ENCODE peak calls at places on chromosomes 6 and 20, in nine cellular contexts. One of them, this sample, is unnamed.

GRCh38 chr20:12847862-12848261 is 160.9 kb upstream of the SPTLC3 start:
- DNase-seq in pancreas: no peak
- DNase-seq in cardiac fibroblast: peak; percentile 7
- DNase-seq in tibial nerve: no peak
- DNase-seq in adrenal gland: no peak
- DNase-seq in fibroblast of lung: no peak
- DNase-seq in tibial artery: no peak
- DNase-seq in thoracic aorta: no peak
- DNase-seq in BJ: no peak
- DNase-seq in this sample: no peak

GRCh38 chr6:115729036-115729435 is 331.7 kb downstream of the FRK start:
- DNase-seq in cardiac fibroblast: no peak
- DNase-seq in tibial artery: no peak
- DNase-seq in tibial nerve: no peak
- DNase-seq in pancreas: no peak
- DNase-seq in adrenal gland: no peak
- DNase-seq in BJ: no peak
- DNase-seq in thoracic aorta: no peak
- DNase-seq in fibroblast of lung: no peak
- DNase-seq in this sample: no peak

GRCh38 chr6:111918825-111919224 is 45.6 kb upstream of the FYN start:
- DNase-seq in tibial artery: no peak
- DNase-seq in pancreas: no peak
- DNase-seq in adrenal gland: no peak
- DNase-seq in tibial nerve: no peak
- DNase-seq in BJ: no peak
- DNase-seq in fibroblast of lung: peak; percentile 60
- DNase-seq in cardiac fibroblast: peak; percentile 50
- DNase-seq in thoracic aorta: no peak
- DNase-seq in this sample: no peak

GRCh38 chr6:131885237-131885636 is 65.9 kb downstream of the CCN2 start:
- DNase-seq in cardiac fibroblast: no peak
- DNase-seq in tibial artery: no peak
- DNase-seq in thoracic aorta: no peak
- DNase-seq in pancreas: no peak
- DNase-seq in BJ: no peak
- DNase-seq in tibial nerve: no peak
- DNase-seq in fibroblast of lung: no peak
- DNase-seq in adrenal gland: no peak
- DNase-seq in this sample: no peak

GRCh38 chr6:139165324-139165723 is 30.4 kb downstream of the HECA start:
- DNase-seq in pancreas: no peak
- DNase-seq in tibial artery: no peak
- DNase-seq in thoracic aorta: no peak
- DNase-seq in tibial nerve: no peak
- DNase-seq in BJ: no peak
- DNase-seq in fibroblast of lung: no peak
- DNase-seq in cardiac fibroblast: no peak
- DNase-seq in adrenal gland: no peak
- DNase-seq in this sample: no peak

GRCh38 chr20:44026932-44027685 is 112.5 kb downstream of the TOX2 start:
- DNase-seq in pancreas: no peak
- DNase-seq in BJ: no peak
- DNase-seq in thoracic aorta: no peak
- DNase-seq in cardiac fibroblast: no peak
- DNase-seq in fibroblast of lung: no peak
- DNase-seq in adrenal gland: no peak
- DNase-seq in tibial nerve: no peak
- DNase-seq in tibial artery: no peak
- DNase-seq in this sample: no peak

GRCh38 chr6:85674604-85675003 is 31.9 kb upstream of the SYNCRIP start:
- DNase-seq in pancreas: no peak
- DNase-seq in tibial nerve: no peak
- DNase-seq in tibial artery: no peak
- DNase-seq in adrenal gland: no peak
- DNase-seq in cardiac fibroblast: no peak
- DNase-seq in thoracic aorta: no peak
- DNase-seq in fibroblast of lung: peak; percentile 8
- DNase-seq in BJ: no peak
- DNase-seq in this sample: no peak

GRCh38 chr6:40347571-40348011 is 239.6 kb downstream of the LRFN2 start:
- DNase-seq in adrenal gland: peak; percentile 52
- DNase-seq in cardiac fibroblast: no peak
- DNase-seq in tibial nerve: no peak
- DNase-seq in thoracic aorta: no peak
- DNase-seq in BJ: no peak
- DNase-seq in fibroblast of lung: no peak
- DNase-seq in pancreas: no peak
- DNase-seq in tibial artery: no peak
- DNase-seq in this sample: no peak

GRCh38 chr20:51810155-51811039 is 8.1 kb upstream of the SALL4 start:
- DNase-seq in cardiac fibroblast: no peak
- DNase-seq in tibial artery: no peak
- DNase-seq in pancreas: no peak
- DNase-seq in fibroblast of lung: no peak
- DNase-seq in thoracic aorta: no peak
- DNase-seq in tibial nerve: no peak
- DNase-seq in adrenal gland: no peak
- DNase-seq in BJ: no peak
- DNase-seq in this sample: no peak

GRCh38 chr6:31633447-31633846 is 12.9 kb downstream of the PRRC2A start:
- DNase-seq in pancreas: no peak
- DNase-seq in fibroblast of lung: no peak
- DNase-seq in tibial nerve: no peak
- DNase-seq in thoracic aorta: no peak
- DNase-seq in tibial artery: no peak
- DNase-seq in adrenal gland: no peak
- DNase-seq in cardiac fibroblast: no peak
- DNase-seq in BJ: no peak
- DNase-seq in this sample: no peak

GRCh38 chr20:20009784-20010253 is 7.3 kb upstream of the NAA20 start:
- DNase-seq in pancreas: no peak
- DNase-seq in BJ: no peak
- DNase-seq in adrenal gland: peak; percentile 60
- DNase-seq in cardiac fibroblast: no peak
- DNase-seq in fibroblast of lung: no peak
- DNase-seq in tibial artery: no peak
- DNase-seq in thoracic aorta: no peak
- DNase-seq in tibial nerve: no peak
- DNase-seq in this sample: no peak

GRCh38 chr6:3228791-3229565 is 1.5 kb upstream of the TUBB2B start:
- DNase-seq in tibial artery: peak; percentile 64
- DNase-seq in thoracic aorta: no peak
- DNase-seq in cardiac fibroblast: peak; percentile 31
- DNase-seq in pancreas: no peak
- DNase-seq in BJ: no peak
- DNase-seq in fibroblast of lung: no peak
- DNase-seq in adrenal gland: no peak
- DNase-seq in tibial nerve: no peak
- DNase-seq in this sample: no peak

GRCh38 chr20:51525241-51526104 is 17.0 kb downstream of the NFATC2 start:
- DNase-seq in pancreas: no peak
- DNase-seq in tibial artery: no peak
- DNase-seq in fibroblast of lung: no peak
- DNase-seq in thoracic aorta: no peak
- DNase-seq in BJ: no peak
- DNase-seq in cardiac fibroblast: no peak
- DNase-seq in adrenal gland: no peak
- DNase-seq in tibial nerve: no peak
- DNase-seq in this sample: no peak

GRCh38 chr6:42197574-42198362 is 3.0 kb upstream of the GUCA1B start:
- DNase-seq in pancreas: no peak
- DNase-seq in fibroblast of lung: peak; percentile 82
- DNase-seq in cardiac fibroblast: peak; percentile 72
- DNase-seq in BJ: peak; percentile 57
- DNase-seq in thoracic aorta: no peak
- DNase-seq in tibial artery: no peak
- DNase-seq in tibial nerve: no peak
- DNase-seq in adrenal gland: no peak
- DNase-seq in this sample: peak; percentile 27

GRCh38 chr6:31901415-31901952 is 402 bp downstream of the ZBTB12 start:
- DNase-seq in adrenal gland: peak; percentile 83
- DNase-seq in pancreas: peak; percentile 74
- DNase-seq in tibial artery: peak; percentile 84
- DNase-seq in thoracic aorta: no peak
- DNase-seq in BJ: no peak
- DNase-seq in tibial nerve: peak; percentile 30
- DNase-seq in fibroblast of lung: peak; percentile 30
- DNase-seq in cardiac fibroblast: peak; percentile 59
- DNase-seq in this sample: no peak

GRCh38 chr20:38751360-38751976 is 3.2 kb downstream of the ACTR5 start:
- DNase-seq in BJ: no peak
- DNase-seq in adrenal gland: no peak
- DNase-seq in tibial nerve: no peak
- DNase-seq in cardiac fibroblast: peak; percentile 62
- DNase-seq in thoracic aorta: no peak
- DNase-seq in tibial artery: no peak
- DNase-seq in fibroblast of lung: peak; percentile 59
- DNase-seq in pancreas: no peak
- DNase-seq in this sample: no peak

GRCh38 chr6:9136141-9136865 is 701.0 kb upstream of the SLC35B3 start:
- DNase-seq in thoracic aorta: no peak
- DNase-seq in adrenal gland: no peak
- DNase-seq in fibroblast of lung: peak; percentile 77
- DNase-seq in pancreas: no peak
- DNase-seq in tibial artery: no peak
- DNase-seq in tibial nerve: no peak
- DNase-seq in BJ: no peak
- DNase-seq in cardiac fibroblast: peak; percentile 2
- DNase-seq in this sample: no peak

GRCh38 chr20:44967207-44967807 is 995 bp downstream of the STK4 start:
- DNase-seq in adrenal gland: no peak
- DNase-seq in cardiac fibroblast: no peak
- DNase-seq in fibroblast of lung: no peak
- DNase-seq in tibial nerve: no peak
- DNase-seq in pancreas: no peak
- DNase-seq in thoracic aorta: no peak
- DNase-seq in tibial artery: no peak
- DNase-seq in BJ: no peak
- DNase-seq in this sample: no peak

GRCh38 chr20:61850926-61851900 is 214.5 kb downstream of the TAF4 start:
- DNase-seq in tibial nerve: no peak
- DNase-seq in pancreas: no peak
- DNase-seq in thoracic aorta: no peak
- DNase-seq in cardiac fibroblast: no peak
- DNase-seq in BJ: no peak
- DNase-seq in adrenal gland: no peak
- DNase-seq in fibroblast of lung: no peak
- DNase-seq in tibial artery: no peak
- DNase-seq in this sample: no peak

GRCh38 chr20:33026779-33027759 is 4.4 kb upstream of the BPIFB6 start:
- DNase-seq in tibial nerve: no peak
- DNase-seq in cardiac fibroblast: no peak
- DNase-seq in pancreas: no peak
- DNase-seq in tibial artery: no peak
- DNase-seq in adrenal gland: no peak
- DNase-seq in BJ: no peak
- DNase-seq in thoracic aorta: no peak
- DNase-seq in fibroblast of lung: no peak
- DNase-seq in this sample: no peak

GRCh38 chr20:49768204-49769124 is 44.2 kb upstream of the SLC9A8 start:
- DNase-seq in fibroblast of lung: peak; percentile 77
- DNase-seq in cardiac fibroblast: peak; percentile 98
- DNase-seq in pancreas: peak; percentile 63
- DNase-seq in BJ: peak; percentile 68
- DNase-seq in adrenal gland: peak; percentile 96
- DNase-seq in tibial artery: peak; percentile 70
- DNase-seq in tibial nerve: peak; percentile 41
- DNase-seq in thoracic aorta: no peak
- DNase-seq in this sample: peak; percentile 60
- TF ChIP-seq CTCF in fibroblast of lung: no peak
- TF ChIP-seq CTCF in cardiac fibroblast: no peak
- TF ChIP-seq CTCF in pancreas: no peak
- TF ChIP-seq CTCF in BJ: no peak
- TF ChIP-seq CTCF in adrenal gland: no peak
- TF ChIP-seq CTCF in tibial artery: no peak
- TF ChIP-seq CTCF in tibial nerve: no peak
- TF ChIP-seq CTCF in thoracic aorta: no peak
- TF ChIP-seq CTCF in this sample: no peak

GRCh38 chr6:104995989-104996617 is 39.2 kb downstream of the LIN28B start:
- DNase-seq in tibial artery: no peak
- DNase-seq in cardiac fibroblast: peak; percentile 38
- DNase-seq in thoracic aorta: no peak
- DNase-seq in tibial nerve: no peak
- DNase-seq in pancreas: no peak
- DNase-seq in fibroblast of lung: peak; percentile 54
- DNase-seq in BJ: no peak
- DNase-seq in adrenal gland: no peak
- DNase-seq in this sample: no peak
- TF ChIP-seq CTCF in tibial artery: no peak
- TF ChIP-seq CTCF in cardiac fibroblast: no peak
- TF ChIP-seq CTCF in thoracic aorta: no peak
- TF ChIP-seq CTCF in tibial nerve: no peak
- TF ChIP-seq CTCF in pancreas: no peak
- TF ChIP-seq CTCF in fibroblast of lung: no peak
- TF ChIP-seq CTCF in BJ: peak; percentile 18
- TF ChIP-seq CTCF in adrenal gland: no peak
- TF ChIP-seq CTCF in this sample: no peak

GRCh38 chr6:90982051-90982450 is 395.2 kb upstream of the MAP3K7 start:
- DNase-seq in pancreas: no peak
- DNase-seq in tibial nerve: no peak
- DNase-seq in fibroblast of lung: no peak
- DNase-seq in tibial artery: no peak
- DNase-seq in cardiac fibroblast: no peak
- DNase-seq in thoracic aorta: no peak
- DNase-seq in BJ: no peak
- DNase-seq in adrenal gland: no peak
- DNase-seq in this sample: no peak
- TF ChIP-seq CTCF in pancreas: no peak
- TF ChIP-seq CTCF in tibial nerve: no peak
- TF ChIP-seq CTCF in fibroblast of lung: no peak
- TF ChIP-seq CTCF in tibial artery: no peak
- TF ChIP-seq CTCF in cardiac fibroblast: no peak
- TF ChIP-seq CTCF in thoracic aorta: no peak
- TF ChIP-seq CTCF in BJ: no peak
- TF ChIP-seq CTCF in adrenal gland: no peak
- TF ChIP-seq CTCF in this sample: no peak

DNA sequence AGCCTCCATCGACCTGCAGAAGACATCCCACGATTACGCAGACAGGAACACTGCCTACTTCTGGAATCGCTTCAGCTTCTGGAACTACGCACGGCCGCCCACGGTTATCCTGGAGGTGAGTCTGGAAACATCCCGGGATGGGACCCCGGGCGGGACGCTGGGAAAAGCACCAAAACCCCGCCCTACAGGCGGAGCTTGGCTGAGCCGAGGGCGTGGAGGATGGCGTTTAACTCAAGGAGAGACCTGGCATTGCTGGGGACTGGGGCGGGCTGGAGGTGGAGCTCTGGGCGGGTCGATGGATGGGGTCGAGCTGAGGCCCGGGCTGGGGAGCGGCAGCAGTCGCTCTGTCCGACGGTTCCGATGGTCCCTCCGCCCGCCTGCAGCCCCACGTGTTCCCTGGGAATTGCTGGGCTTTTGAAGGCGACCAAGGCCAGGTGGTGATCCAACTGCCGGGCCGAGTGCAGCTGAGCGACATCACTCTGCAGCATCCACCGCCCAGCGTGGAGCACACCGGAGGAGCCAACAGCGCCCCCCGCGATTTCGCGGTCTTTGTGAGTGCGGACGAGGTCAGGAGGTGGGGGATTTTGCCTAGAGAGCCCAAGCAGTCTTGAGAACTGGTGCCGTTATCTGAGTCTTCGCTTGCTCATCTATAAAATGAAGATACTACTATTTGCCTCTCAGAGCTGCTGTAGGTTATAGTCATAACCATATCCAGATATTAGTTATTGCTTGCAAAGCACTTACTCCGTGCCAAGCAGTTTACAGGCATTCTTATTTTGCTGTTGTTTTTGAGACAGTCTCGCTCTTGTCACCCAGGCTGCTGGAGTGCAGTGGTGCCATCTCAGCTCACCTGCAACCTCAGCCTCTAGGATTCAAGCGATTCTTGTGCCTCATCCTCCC is 3.8 kb downstream of the SPAG4 start:
- DNase-seq in fibroblast of lung: peak; percentile 78
- DNase-seq in pancreas: peak; percentile 82
- DNase-seq in tibial nerve: peak; percentile 52
- DNase-seq in cardiac fibroblast: peak; percentile 88
- DNase-seq in BJ: no peak
- DNase-seq in thoracic aorta: no peak
- DNase-seq in adrenal gland: peak; percentile 88
- DNase-seq in tibial artery: peak; percentile 86
- DNase-seq in this sample: peak; percentile 62
- TF ChIP-seq CTCF in fibroblast of lung: peak; percentile 16
- TF ChIP-seq CTCF in pancreas: no peak
- TF ChIP-seq CTCF in tibial nerve: peak; percentile 19
- TF ChIP-seq CTCF in cardiac fibroblast: peak; percentile 36
- TF ChIP-seq CTCF in BJ: peak; percentile 63
- TF ChIP-seq CTCF in thoracic aorta: peak; percentile 14
- TF ChIP-seq CTCF in adrenal gland: peak; percentile 34
- TF ChIP-seq CTCF in tibial artery: no peak
- TF ChIP-seq CTCF in this sample: no peak

This sample was measured in omental fat pad.